ENCODE peak calls at places on chromosome 5, in five cellular contexts. One of them, this sample, is unnamed.

GRCh38 chr5:135217669-135218485 is 181.2 kb downstream of the MACROH2A1 start:
- DNase-seq in suprapubic skin: peak
- DNase-seq in astrocyte of the hippocampus: no peak
- DNase-seq in bronchial epithelial cell: no peak
- DNase-seq in dorsolateral prefrontal cortex: peak
- DNase-seq in this sample: no peak

GRCh38 chr5:90957906-90958305 is 399.3 kb downstream of the ADGRV1 start:
- DNase-seq in bronchial epithelial cell: no peak
- DNase-seq in astrocyte of the hippocampus: no peak
- DNase-seq in suprapubic skin: no peak
- DNase-seq in dorsolateral prefrontal cortex: no peak
- DNase-seq in this sample: no peak

GRCh38 chr5:119726544-119726943 is 97.2 kb downstream of the FAM170A start:
- DNase-seq in suprapubic skin: no peak
- DNase-seq in astrocyte of the hippocampus: no peak
- DNase-seq in bronchial epithelial cell: no peak
- DNase-seq in dorsolateral prefrontal cortex: no peak
- DNase-seq in this sample: no peak

GRCh38 chr5:38319486-38319885 is 61.1 kb downstream of the EGFLAM start:
- DNase-seq in bronchial epithelial cell: no peak
- DNase-seq in astrocyte of the hippocampus: no peak
- DNase-seq in dorsolateral prefrontal cortex: no peak
- DNase-seq in suprapubic skin: no peak
- DNase-seq in this sample: no peak

GRCh38 chr5:97094579-97095317 is 47.7 kb downstream of the LIX1 start:
- DNase-seq in dorsolateral prefrontal cortex: no peak
- DNase-seq in suprapubic skin: no peak
- DNase-seq in bronchial epithelial cell: no peak
- DNase-seq in astrocyte of the hippocampus: peak
- DNase-seq in this sample: no peak

GRCh38 chr5:54313311-54314270 is 3.2 kb upstream of the ARL15 start:
- DNase-seq in dorsolateral prefrontal cortex: no peak
- DNase-seq in bronchial epithelial cell: no peak
- DNase-seq in suprapubic skin: no peak
- DNase-seq in astrocyte of the hippocampus: no peak
- DNase-seq in this sample: no peak

GRCh38 chr5:82259172-82259800 is 18.9 kb downstream of the RPS23 start:
- DNase-seq in dorsolateral prefrontal cortex: no peak
- DNase-seq in suprapubic skin: no peak
- DNase-seq in astrocyte of the hippocampus: peak
- DNase-seq in bronchial epithelial cell: peak
- DNase-seq in this sample: no peak

GRCh38 chr5:77390795-77391194 is 101.3 kb downstream of the WDR41 start:
- DNase-seq in dorsolateral prefrontal cortex: no peak
- DNase-seq in astrocyte of the hippocampus: peak
- DNase-seq in bronchial epithelial cell: no peak
- DNase-seq in suprapubic skin: no peak
- DNase-seq in this sample: no peak

GRCh38 chr5:97534166-97534565 is 351.1 kb upstream of the RIOK2 start:
- DNase-seq in suprapubic skin: no peak
- DNase-seq in bronchial epithelial cell: peak
- DNase-seq in astrocyte of the hippocampus: peak
- DNase-seq in dorsolateral prefrontal cortex: no peak
- DNase-seq in this sample: no peak

GRCh38 chr5:99355881-99356280 is 427.1 kb upstream of the CHD1 start:
- DNase-seq in dorsolateral prefrontal cortex: no peak
- DNase-seq in suprapubic skin: no peak
- DNase-seq in astrocyte of the hippocampus: peak
- DNase-seq in bronchial epithelial cell: no peak
- DNase-seq in this sample: no peak

GRCh38 chr5:2131826-2132496 is 249.2 kb upstream of the IRX4 start:
- DNase-seq in astrocyte of the hippocampus: no peak
- DNase-seq in dorsolateral prefrontal cortex: peak
- DNase-seq in bronchial epithelial cell: no peak
- DNase-seq in suprapubic skin: no peak
- DNase-seq in this sample: no peak

GRCh38 chr5:170597109-170597741 is 93.4 kb downstream of the KCNIP1 start:
- DNase-seq in bronchial epithelial cell: peak
- DNase-seq in astrocyte of the hippocampus: peak
- DNase-seq in dorsolateral prefrontal cortex: no peak
- DNase-seq in suprapubic skin: no peak
- DNase-seq in this sample: no peak

GRCh38 chr5:148452499-148453193 is 68.9 kb downstream of the FBXO38 start:
- DNase-seq in astrocyte of the hippocampus: no peak
- DNase-seq in bronchial epithelial cell: no peak
- DNase-seq in suprapubic skin: no peak
- DNase-seq in dorsolateral prefrontal cortex: no peak
- DNase-seq in this sample: no peak

GRCh38 chr5:137282216-137282615 is 216.9 kb downstream of the SPOCK1 start:
- DNase-seq in dorsolateral prefrontal cortex: no peak
- DNase-seq in bronchial epithelial cell: peak
- DNase-seq in astrocyte of the hippocampus: peak
- DNase-seq in suprapubic skin: no peak
- DNase-seq in this sample: no peak

GRCh38 chr5:159422371-159422770 is 92.1 kb upstream of the IL12B start:
- DNase-seq in bronchial epithelial cell: peak
- DNase-seq in astrocyte of the hippocampus: peak
- DNase-seq in suprapubic skin: no peak
- DNase-seq in dorsolateral prefrontal cortex: no peak
- DNase-seq in this sample: no peak

GRCh38 chr5:60445427-60445826 is 254.5 kb downstream of the DEPDC1B start:
- DNase-seq in dorsolateral prefrontal cortex: no peak
- DNase-seq in suprapubic skin: no peak
- DNase-seq in astrocyte of the hippocampus: no peak
- DNase-seq in bronchial epithelial cell: no peak
- DNase-seq in this sample: no peak

GRCh38 chr5:16411235-16411634 is 54.4 kb downstream of the ZNF622 start:
- DNase-seq in dorsolateral prefrontal cortex: no peak
- DNase-seq in bronchial epithelial cell: peak
- DNase-seq in suprapubic skin: no peak
- DNase-seq in astrocyte of the hippocampus: peak
- DNase-seq in this sample: no peak

GRCh38 chr5:8840237-8840636 is 705.6 kb downstream of the SEMA5A start:
- DNase-seq in bronchial epithelial cell: no peak
- DNase-seq in suprapubic skin: no peak
- DNase-seq in astrocyte of the hippocampus: no peak
- DNase-seq in dorsolateral prefrontal cortex: no peak
- DNase-seq in this sample: no peak

GRCh38 chr5:173496129-173496882 is 120.1 kb downstream of the BOD1 start:
- DNase-seq in suprapubic skin: no peak
- DNase-seq in dorsolateral prefrontal cortex: no peak
- DNase-seq in bronchial epithelial cell: no peak
- DNase-seq in astrocyte of the hippocampus: no peak
- DNase-seq in this sample: no peak

GRCh38 chr5:133794771-133795391 is 173.5 kb downstream of the C5orf15 start:
- DNase-seq in bronchial epithelial cell: no peak
- DNase-seq in astrocyte of the hippocampus: no peak
- DNase-seq in suprapubic skin: no peak
- DNase-seq in dorsolateral prefrontal cortex: no peak
- DNase-seq in this sample: no peak

GRCh38 chr5:142800776-142801494 is 30.8 kb downstream of the ARHGAP26 start:
- DNase-seq in bronchial epithelial cell: no peak
- DNase-seq in astrocyte of the hippocampus: no peak
- DNase-seq in suprapubic skin: no peak
- DNase-seq in dorsolateral prefrontal cortex: no peak
- DNase-seq in this sample: no peak

GRCh38 chr5:59661939-59662615 is 231.4 kb downstream of the PDE4D start:
- DNase-seq in suprapubic skin: no peak
- DNase-seq in bronchial epithelial cell: no peak
- DNase-seq in astrocyte of the hippocampus: peak
- DNase-seq in dorsolateral prefrontal cortex: no peak
- DNase-seq in this sample: no peak